ENCODE peak calls at places on chromosomes 6 and 20, in nine cellular contexts. I, X, B, M, F, Z, A, R and U are unnamed samples.

GRCh38 chr6:79985128-79985527 is 19.3 kb upstream of the TTK start:
- DNase-seq in I (no peak), X (no peak), B (no peak), M (no peak), F (no peak), Z (no peak), A (no peak), R (no peak), U (no peak)

GRCh38 chr6:15556711-15557110 is 106.1 kb downstream of the DTNBP1 start:
- DNase-seq in I (no peak), X (no peak), B (no peak), M (no peak), F (no peak), Z (no peak), A (no peak), R (no peak), U (no peak)

GRCh38 chr20:23234311-23235078 is 116.1 kb upstream of the NXT1 start:
- DNase-seq in I (no peak), X (no peak), B (no peak), M (no peak), F (no peak), Z (no peak), A (no peak), R (peak), U (no peak)

GRCh38 chr6:87297115-87297514 is 25.3 kb upstream of the SMIM8 start:
- DNase-seq in I (no peak), X (no peak), B (no peak), M (no peak), F (no peak), Z (no peak), A (no peak), R (peak), U (no peak)

GRCh38 chr20:341682-342081 is 5.2 kb upstream of the NRSN2 start:
- DNase-seq in I (no peak), X (no peak), B (no peak), M (peak), F (no peak), Z (peak), A (no peak), R (peak), U (no peak)

GRCh38 chr20:54624701-54625472 is 149.5 kb downstream of the DOK5 start:
- DNase-seq in I (no peak), X (peak), B (no peak), M (no peak), F (no peak), Z (no peak), A (no peak), R (peak), U (peak)

GRCh38 chr6:85136310-85136709 is 313.6 kb upstream of the NT5E start:
- DNase-seq in I (no peak), X (no peak), B (no peak), M (no peak), F (no peak), Z (no peak), A (no peak), R (no peak), U (no peak)

GRCh38 chr6:389143-389542 is 2.4 kb upstream of the IRF4 start:
- DNase-seq in I (no peak), X (no peak), B (no peak), M (no peak), F (no peak), Z (no peak), A (no peak), R (no peak), U (no peak)

GRCh38 chr6:110358536-110359148 is 493 bp upstream of the METTL24 start:
- DNase-seq in I (no peak), X (no peak), B (no peak), M (no peak), F (no peak), Z (no peak), A (no peak), R (no peak), U (no peak)

GRCh38 chr6:170393807-170394399 is 87.3 kb downstream of the FAM120B start:
- DNase-seq in I (no peak), X (no peak), B (no peak), M (no peak), F (no peak), Z (no peak), A (no peak), R (peak), U (no peak)

GRCh38 chr6:90478278-90478677 is 108.6 kb downstream of the MAP3K7 start:
- DNase-seq in I (no peak), X (no peak), B (no peak), M (no peak), F (no peak), Z (no peak), A (no peak), R (no peak), U (no peak)

GRCh38 chr6:135212020-135212806 is 31.1 kb downstream of the MYB start:
- DNase-seq in I (no peak), X (no peak), B (no peak), M (peak), F (no peak), Z (no peak), A (no peak), R (peak), U (no peak)

GRCh38 chr20:19746396-19746795 is 11.7 kb upstream of the RIN2 start:
- DNase-seq in I (no peak), X (no peak), B (no peak), M (no peak), F (no peak), Z (no peak), A (no peak), R (no peak), U (no peak)

GRCh38 chr6:150229775-150230561 is 87.1 kb downstream of the PPP1R14C start:
- DNase-seq in I (no peak), X (no peak), B (no peak), M (peak), F (no peak), Z (no peak), A (no peak), R (peak), U (peak)

GRCh38 chr6:26335631-26336323 is 29.2 kb upstream of the BTN3A2 start:
- DNase-seq in I (no peak), X (no peak), B (no peak), M (no peak), F (no peak), Z (no peak), A (no peak), R (no peak), U (no peak)

GRCh38 chr6:129889580-129889979 is 28.5 kb upstream of the TMEM244 start:
- DNase-seq in I (no peak), X (no peak), B (no peak), M (peak), F (no peak), Z (no peak), A (no peak), R (peak), U (no peak)

GRCh38 chr6:11386323-11386722 is 151.2 kb upstream of the TMEM170B start:
- DNase-seq in I (peak), X (no peak), B (no peak), M (no peak), F (no peak), Z (no peak), A (no peak), R (no peak), U (no peak)

GRCh38 chr6:28000351-28001045 is 43.5 kb downstream of the OR2B6 start:
- DNase-seq in I (no peak), X (no peak), B (no peak), M (no peak), F (no peak), Z (no peak), A (no peak), R (no peak), U (no peak)

GRCh38 chr6:90707223-90707622 is 120.4 kb upstream of the MAP3K7 start:
- DNase-seq in I (no peak), X (no peak), B (no peak), M (no peak), F (no peak), Z (no peak), A (no peak), R (no peak), U (no peak)

GRCh38 chr6:146856296-146856695 is 257.5 kb downstream of the ADGB start:
- DNase-seq in I (peak), X (no peak), B (no peak), M (no peak), F (no peak), Z (no peak), A (no peak), R (no peak), U (no peak)

GRCh38 chr6:117687725-117688124 is 12.5 kb downstream of the NUS1 start:
- DNase-seq in I (no peak), X (no peak), B (no peak), M (no peak), F (no peak), Z (no peak), A (no peak), R (no peak), U (no peak)

GRCh38 chr6:25499851-25500250 is 152.2 kb upstream of the SCGN start:
- DNase-seq in I (no peak), X (no peak), B (no peak), M (peak), F (no peak), Z (peak), A (no peak), R (peak), U (no peak)

GRCh38 chr6:47277702-47278101 is 32.0 kb downstream of the TNFRSF21 start:
- DNase-seq in I (no peak), X (no peak), B (no peak), M (no peak), F (no peak), Z (no peak), A (no peak), R (no peak), U (no peak)

GRCh38 chr6:55069132-55069781 is 105.1 kb upstream of the HCRTR2 start:
- DNase-seq in I (peak), X (peak), B (no peak), M (peak), F (no peak), Z (peak), A (no peak), R (peak), U (peak)

GRCh38 chr6:64672131-64672530 is 1034.9 kb downstream of the EYS start:
- DNase-seq in I (no peak), X (no peak), B (no peak), M (no peak), F (no peak), Z (no peak), A (no peak), R (no peak), U (no peak)

GRCh38 chr20:51525241-51526104 is 17.0 kb downstream of the NFATC2 start:
- DNase-seq in I (peak), X (no peak), B (no peak), M (no peak), F (no peak), Z (no peak), A (no peak), R (no peak), U (no peak)

GRCh38 chr20:3156811-3157619 is 2.6 kb downstream of the FASTKD5 start:
- DNase-seq in I (peak), X (no peak), B (no peak), M (no peak), F (peak), Z (no peak), A (no peak), R (peak), U (no peak)

GRCh38 chr6:11653028-11653583 is 115.6 kb downstream of the TMEM170B start:
- DNase-seq in I (peak), X (no peak), B (no peak), M (peak), F (no peak), Z (no peak), A (no peak), R (peak), U (no peak)

GRCh38 chr6:45518321-45518720 is 140.6 kb upstream of the SUPT3H start:
- DNase-seq in I (no peak), X (no peak), B (no peak), M (no peak), F (no peak), Z (no peak), A (no peak), R (no peak), U (no peak)